ENCODE peak calls at places on chromosome 13, in four cellular contexts. One of them, this sample, is unnamed. For H3K4me1 and H3K9me3, the result is how much of the 10 kb centered on the place peaks cover.

GRCh38 chr13:89514534-89515312 is 1832.8 kb upstream of the MIR17HG start:
- DNase-seq in astrocyte: peak
- DNase-seq in aorta: no peak
- DNase-seq in neuronal stem cell: peak
- DNase-seq in this sample: no peak

GRCh38 chr13:99218545-99218944 is 17.9 kb downstream of the UBAC2 start:
- DNase-seq in astrocyte: peak
- DNase-seq in aorta: no peak
- DNase-seq in neuronal stem cell: no peak
- DNase-seq in this sample: no peak

GRCh38 chr13:76129305-76130040 is 493.3 kb downstream of the LMO7 start:
- DNase-seq in astrocyte: no peak
- DNase-seq in aorta: no peak
- DNase-seq in neuronal stem cell: peak
- DNase-seq in this sample: no peak

GRCh38 chr13:34174671-34175145 is 356.8 kb downstream of the RFC3 start:
- DNase-seq in astrocyte: no peak
- DNase-seq in aorta: no peak
- DNase-seq in neuronal stem cell: no peak
- DNase-seq in this sample: no peak

GRCh38 chr13:41680900-41681299 is 223.6 kb downstream of the RGCC start:
- DNase-seq in astrocyte: no peak
- DNase-seq in aorta: no peak
- DNase-seq in neuronal stem cell: no peak
- DNase-seq in this sample: no peak

GRCh38 chr13:89982406-89983085 is 1364.9 kb upstream of the MIR17HG start:
- DNase-seq in astrocyte: peak
- DNase-seq in aorta: no peak
- DNase-seq in neuronal stem cell: no peak
- DNase-seq in this sample: no peak

GRCh38 chr13:95100525-95101121 is 200.6 kb downstream of the ABCC4 start:
- DNase-seq in astrocyte: peak
- DNase-seq in aorta: no peak
- DNase-seq in neuronal stem cell: peak
- DNase-seq in this sample: no peak

GRCh38 chr13:61685683-61686013 is 270.0 kb upstream of the PCDH20 start:
- DNase-seq in astrocyte: no peak
- DNase-seq in aorta: no peak
- DNase-seq in neuronal stem cell: peak
- DNase-seq in this sample: no peak

GRCh38 chr13:99028890-99029289 is 51.0 kb upstream of the DOCK9 start:
- DNase-seq in astrocyte: no peak
- DNase-seq in aorta: no peak
- DNase-seq in neuronal stem cell: no peak
- DNase-seq in this sample: peak

GRCh38 chr13:32408296-32408998 is 19.5 kb downstream of the N4BP2L1 start:
- DNase-seq in astrocyte: no peak
- DNase-seq in aorta: no peak
- DNase-seq in neuronal stem cell: no peak
- DNase-seq in this sample: no peak

GRCh38 chr13:52921194-52921593 is 72.8 kb upstream of the PCDH8 start:
- DNase-seq in astrocyte: no peak
- DNase-seq in aorta: no peak
- DNase-seq in neuronal stem cell: no peak
- DNase-seq in this sample: no peak

GRCh38 chr13:108426893-108427292 is 157.4 kb downstream of the TNFSF13B start:
- DNase-seq in astrocyte: no peak
- DNase-seq in aorta: no peak
- DNase-seq in neuronal stem cell: no peak
- DNase-seq in this sample: no peak

GRCh38 chr13:112767506-112768471 is 78.0 kb downstream of the ATP11A start:
- DNase-seq in astrocyte: no peak
- DNase-seq in aorta: peak
- DNase-seq in neuronal stem cell: no peak
- DNase-seq in this sample: no peak

GRCh38 chr13:99426426-99426825 is 74.8 kb upstream of the TM9SF2 start:
- DNase-seq in astrocyte: no peak
- DNase-seq in aorta: no peak
- DNase-seq in neuronal stem cell: no peak
- DNase-seq in this sample: no peak

GRCh38 chr13:26629260-26629659 is 71.8 kb downstream of the WASF3 start:
- DNase-seq in astrocyte: no peak
- DNase-seq in aorta: no peak
- DNase-seq in neuronal stem cell: no peak
- DNase-seq in this sample: no peak

GRCh38 chr13:98251708-98252107 is 74.6 kb upstream of the RNF113B start:
- DNase-seq in astrocyte: no peak
- DNase-seq in aorta: no peak
- DNase-seq in neuronal stem cell: no peak
- DNase-seq in this sample: no peak

GRCh38 chr13:111213964-111214726 is 99.0 kb downstream of the ARHGEF7 start:
- DNase-seq in astrocyte: no peak
- DNase-seq in aorta: no peak
- DNase-seq in neuronal stem cell: no peak
- DNase-seq in this sample: no peak
- H3K4me1 ChIP-seq in astrocyte: under half
- H3K4me1 ChIP-seq in aorta: under half
- H3K4me1 ChIP-seq in neuronal stem cell: under half
- H3K4me1 ChIP-seq in this sample: under half

GRCh38 chr13:50378513-50378970 is 363.3 kb downstream of the KCNRG start:
- DNase-seq in astrocyte: no peak
- DNase-seq in aorta: no peak
- DNase-seq in neuronal stem cell: no peak
- DNase-seq in this sample: no peak

GRCh38 chr13:50375792-50376191 is 360.5 kb downstream of the KCNRG start:
- DNase-seq in astrocyte: peak
- DNase-seq in aorta: no peak
- DNase-seq in neuronal stem cell: no peak
- DNase-seq in this sample: no peak

GRCh38 chr13:50377726-50378270 is 362.6 kb downstream of the KCNRG start:
- DNase-seq in astrocyte: no peak
- DNase-seq in aorta: no peak
- DNase-seq in neuronal stem cell: no peak
- DNase-seq in this sample: no peak

GRCh38 chr13:50374517-50374916 is 359.3 kb downstream of the KCNRG start:
- DNase-seq in astrocyte: no peak
- DNase-seq in aorta: no peak
- DNase-seq in neuronal stem cell: no peak
- DNase-seq in this sample: no peak

DNA sequence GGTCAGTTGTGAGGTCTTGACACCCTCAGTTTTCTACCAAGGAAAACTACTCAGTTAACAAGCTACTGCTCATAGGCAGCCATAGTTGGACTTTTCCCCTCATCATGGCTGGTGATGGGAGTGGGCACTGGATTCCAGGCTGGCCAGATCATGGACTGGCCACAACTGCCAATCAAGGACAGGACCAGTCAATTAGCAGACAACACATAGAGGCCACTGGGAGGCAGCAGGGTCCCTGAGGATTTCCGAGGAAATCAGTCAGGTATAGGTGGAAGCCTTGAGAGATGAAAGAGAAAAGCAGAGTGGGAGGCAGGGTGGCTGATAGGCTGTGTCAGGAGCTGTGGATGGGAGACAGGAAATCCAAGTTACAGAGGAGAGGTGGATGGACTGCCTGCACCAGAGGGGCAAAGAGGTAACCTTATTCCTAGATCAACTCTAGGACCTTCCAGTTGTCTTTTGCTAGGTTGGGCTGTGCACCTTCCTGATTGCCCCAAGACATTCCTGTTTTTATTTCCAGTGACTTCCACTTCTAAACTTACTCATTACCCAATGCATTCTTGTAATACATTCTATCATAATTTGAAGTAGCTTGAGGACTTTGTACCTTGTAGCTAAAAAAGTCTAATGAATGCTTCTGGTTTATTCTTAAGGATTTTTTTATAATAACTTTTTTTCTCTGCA is 361.8 kb downstream of the KCNRG start:
- DNase-seq in astrocyte: no peak
- DNase-seq in aorta: no peak
- DNase-seq in neuronal stem cell: no peak
- DNase-seq in this sample: no peak
- H3K27ac ChIP-seq in astrocyte: no peak
- H3K27ac ChIP-seq in aorta: no peak
- H3K27ac ChIP-seq in neuronal stem cell: no peak
- H3K27ac ChIP-seq in this sample: no peak

DNA sequence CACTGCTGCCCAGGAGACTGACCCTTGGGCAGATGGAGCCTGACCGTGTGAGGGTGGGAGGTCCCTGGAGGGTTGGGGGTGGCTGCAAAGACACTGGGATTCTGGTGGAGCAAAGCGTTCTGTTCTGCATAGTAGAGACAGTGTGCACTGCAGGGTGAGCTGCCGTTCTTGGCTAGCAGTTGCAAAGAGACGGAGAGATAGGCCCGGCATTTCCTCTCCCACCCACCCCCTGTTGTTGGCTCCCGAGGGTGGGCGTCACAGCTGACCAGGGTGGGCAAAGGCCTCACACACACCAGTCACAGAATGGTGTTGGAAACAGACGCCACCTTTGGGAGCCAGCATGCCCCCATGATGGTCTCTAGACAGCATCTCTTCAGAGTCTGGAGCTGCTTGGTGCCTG is 11.4 kb downstream of the TMEM255B start:
- DNase-seq in astrocyte: no peak
- DNase-seq in aorta: no peak
- DNase-seq in neuronal stem cell: no peak
- DNase-seq in this sample: no peak
- H3K9me3 ChIP-seq in astrocyte: under half
- H3K9me3 ChIP-seq in aorta: under half
- H3K9me3 ChIP-seq in neuronal stem cell: under half
- H3K9me3 ChIP-seq in this sample: under half

GRCh38 chr13:110134801-110135200 is 172.2 kb downstream of the COL4A1 start:
- DNase-seq in astrocyte: no peak
- DNase-seq in aorta: no peak
- DNase-seq in neuronal stem cell: no peak
- DNase-seq in this sample: no peak

GRCh38 chr13:110135977-110136597 is 170.9 kb downstream of the COL4A1 start:
- DNase-seq in astrocyte: no peak
- DNase-seq in aorta: no peak
- DNase-seq in neuronal stem cell: no peak
- DNase-seq in this sample: no peak

GRCh38 chr13:110132178-110132975 is 174.6 kb downstream of the COL4A1 start:
- DNase-seq in astrocyte: no peak
- DNase-seq in aorta: no peak
- DNase-seq in neuronal stem cell: no peak
- DNase-seq in this sample: no peak

GRCh38 chr13:110131424-110131823 is 175.5 kb downstream of the COL4A1 start:
- DNase-seq in astrocyte: no peak
- DNase-seq in aorta: no peak
- DNase-seq in neuronal stem cell: no peak
- DNase-seq in this sample: no peak

GRCh38 chr13:110133425-110134235 is 173.3 kb downstream of the COL4A1 start:
- DNase-seq in astrocyte: no peak
- DNase-seq in aorta: no peak
- DNase-seq in neuronal stem cell: no peak
- DNase-seq in this sample: no peak
- H3K4me1 ChIP-seq in astrocyte: under half
- H3K4me1 ChIP-seq in aorta: under half
- H3K4me1 ChIP-seq in neuronal stem cell: under half
- H3K4me1 ChIP-seq in this sample: under half